ENCODE peak calls at places on chromosomes 3 and 15, in seven cellular contexts. A, I, K, R, J, Q and D are unnamed samples.

GRCh38 chr3:179260949-179261765 is 10.2 kb upstream of the KCNMB3 start:
- DNase-seq in J (peak), Q (peak), A (peak), I (peak), R (peak), K (peak), D (peak)

GRCh38 chr15:63048986-63049665 is 6.6 kb downstream of the TPM1 start:
- DNase-seq in J (peak), K (peak), R (peak), I (peak), Q (no peak), A (peak), D (peak)

GRCh38 chr3:46463120-46463867 is 1.4 kb downstream of the LTF start:
- DNase-seq in K (peak), A (no peak), I (no peak), J (no peak), Q (no peak), R (no peak), D (no peak)

GRCh38 chr3:46280105-46280797 is 38.0 kb downstream of the CCR3 start:
- DNase-seq in K (no peak), J (no peak), R (peak), A (no peak), I (peak), Q (no peak), D (no peak)

GRCh38 chr15:67622110-67622509 is 79.6 kb downstream of the MAP2K5 start:
- DNase-seq in J (no peak), A (no peak), K (no peak), R (no peak), I (no peak), Q (no peak), D (no peak)

GRCh38 chr3:62201438-62202035 is 171.8 kb downstream of the FEZF2 start:
- DNase-seq in I (no peak), K (peak), Q (peak), J (no peak), R (peak), A (no peak), D (no peak)

GRCh38 chr3:174208161-174208560 is 651.0 kb upstream of the NAALADL2 start:
- DNase-seq in R (no peak), A (no peak), I (no peak), Q (no peak), K (no peak), J (no peak), D (no peak)

GRCh38 chr15:89401636-89402252 is 67.1 kb upstream of the POLG start:
- DNase-seq in J (no peak), Q (no peak), R (peak), A (no peak), K (peak), I (no peak), D (no peak)

GRCh38 chr3:15803913-15804312 is 6.1 kb upstream of the ANKRD28 start:
- DNase-seq in I (no peak), Q (no peak), R (no peak), J (no peak), A (no peak), K (no peak), D (no peak)

GRCh38 chr15:71638876-71639275 is 171.5 kb upstream of the NR2E3 start:
- DNase-seq in A (no peak), I (no peak), K (no peak), R (no peak), J (no peak), Q (no peak), D (no peak)

GRCh38 chr3:69033470-69033869 is 18.7 kb downstream of the TMF1 start:
- DNase-seq in A (no peak), R (peak), K (peak), J (no peak), I (no peak), Q (no peak), D (no peak)

GRCh38 chr15:47511241-47511640 is 206.1 kb upstream of the SEMA6D start:
- DNase-seq in Q (no peak), I (no peak), J (no peak), R (no peak), K (no peak), A (no peak), D (no peak)

GRCh38 chr15:40328176-40328575 is 4.7 kb downstream of the INAFM2 start:
- DNase-seq in Q (no peak), R (peak), J (no peak), K (no peak), I (no peak), A (no peak), D (no peak)

GRCh38 chr3:13123765-13124164 is 50.5 kb upstream of the IQSEC1 start:
- DNase-seq in Q (no peak), A (no peak), K (no peak), J (no peak), I (no peak), R (no peak), D (no peak)

GRCh38 chr3:50493086-50493485 is 10.3 kb downstream of the CACNA2D2 start:
- DNase-seq in J (no peak), R (no peak), K (no peak), Q (no peak), A (no peak), I (no peak), D (no peak)

GRCh38 chr15:74564182-74564581 is 23.2 kb downstream of the ARID3B start:
- DNase-seq in Q (no peak), K (no peak), J (no peak), I (no peak), R (no peak), A (no peak), D (no peak)

GRCh38 chr15:92818658-92819311 is 81.3 kb upstream of the CHD2 start:
- DNase-seq in K (no peak), J (no peak), R (no peak), A (no peak), I (no peak), Q (no peak), D (no peak)

GRCh38 chr3:158097141-158097540 is 9.1 kb downstream of the SHOX2 start:
- DNase-seq in A (no peak), J (no peak), R (no peak), Q (no peak), K (no peak), I (no peak), D (no peak)

GRCh38 chr15:25715536-25716413 is 147.4 kb downstream of the ATP10A start:
- DNase-seq in K (no peak), J (no peak), R (no peak), A (no peak), Q (no peak), I (peak), D (no peak)

GRCh38 chr3:156409694-156410093 is 145.2 kb downstream of the SSR3 start:
- DNase-seq in I (no peak), J (no peak), K (no peak), Q (no peak), A (no peak), R (no peak), D (no peak)

GRCh38 chr3:193148678-193149473 is 92.1 kb upstream of the PLAAT1 start:
- DNase-seq in A (no peak), I (no peak), K (no peak), J (no peak), Q (no peak), R (no peak), D (no peak)

GRCh38 chr3:16456784-16457415 is 56.6 kb downstream of the RFTN1 start:
- DNase-seq in I (no peak), J (no peak), K (no peak), R (peak), Q (no peak), A (no peak), D (no peak)

GRCh38 chr15:90211440-90212168 is 10.5 kb downstream of the SEMA4B start:
- DNase-seq in K (peak), R (peak), Q (no peak), J (no peak), A (no peak), I (peak), D (no peak)

GRCh38 chr3:149180057-149180573 is 41.5 kb downstream of the CP start:
- DNase-seq in J (no peak), Q (no peak), K (peak), A (no peak), R (peak), I (peak), D (no peak)

GRCh38 chr15:82709081-82709420 is 624 bp downstream of the AP3B2 start:
- DNase-seq in R (no peak), A (no peak), Q (no peak), J (no peak), K (no peak), I (no peak), D (no peak)

GRCh38 chr3:119911748-119912147 is 129.8 kb downstream of the NR1I2 start:
- DNase-seq in Q (no peak), A (no peak), J (no peak), K (no peak), R (no peak), I (no peak), D (no peak)

GRCh38 chr3:53495518-53496501 is 1.4 kb downstream of the CACNA1D start:
- DNase-seq in A (peak), Q (no peak), J (no peak), K (no peak), R (no peak), I (no peak), D (peak)

GRCh38 chr3:20324664-20325478 is 138.9 kb upstream of the SGO1 start:
- DNase-seq in I (no peak), J (no peak), A (no peak), K (no peak), Q (no peak), R (no peak), D (no peak)

GRCh38 chr3:16498130-16498890 is 15.2 kb downstream of the RFTN1 start:
- DNase-seq in K (no peak), I (peak), R (no peak), J (no peak), Q (no peak), A (no peak), D (no peak)

GRCh38 chr3:127373701-127374625 is 86.1 kb upstream of the PRR20G start:
- DNase-seq in Q (peak), I (no peak), A (no peak), K (peak), R (no peak), J (no peak), D (no peak)

GRCh38 chr3:196263819-196264218 is 23.7 kb downstream of the PCYT1A start:
- DNase-seq in J (no peak), K (no peak), I (no peak), A (no peak), Q (no peak), R (no peak), D (no peak)

GRCh38 chr3:49903451-49904424 is at the start of gene MST1R:
- DNase-seq in R (peak), Q (peak), K (peak), A (no peak), I (peak), J (peak), D (peak)

GRCh38 chr3:129663045-129663446 is 56.6 kb upstream of the PLXND1 start:
- DNase-seq in K (peak), J (no peak), I (no peak), Q (peak), R (no peak), A (no peak), D (no peak)

GRCh38 chr3:148723591-148723990 is 25.9 kb downstream of the AGTR1 start:
- DNase-seq in A (no peak), Q (no peak), R (peak), K (no peak), J (no peak), I (no peak), D (no peak)

GRCh38 chr15:73704869-73705645 is 20.9 kb downstream of the CD276 start:
- DNase-seq in K (peak), A (no peak), I (peak), R (peak), Q (peak), J (peak), D (peak)

GRCh38 chr3:111797035-111797717 is 61.9 kb upstream of the PHLDB2 start:
- DNase-seq in R (no peak), Q (no peak), A (no peak), K (no peak), J (no peak), I (no peak), D (no peak)